ENCODE peak calls at places on chromosomes 2 and 18, in seven cellular contexts. One of them, this sample, is unnamed.

GRCh38 chr2:188078544-188078943 is 213.1 kb upstream of the GULP1 start:
- DNase-seq in cerebellum: no peak
- DNase-seq in hepatocyte: no peak
- DNase-seq in astrocyte of the hippocampus: peak; percentile 47
- DNase-seq in CD8-positive, alpha-beta T cell: no peak
- DNase-seq in fibroblast of the conjunctiva: no peak
- DNase-seq in NCI-H748 treated with DMSO at 0.1 percent for 48 hours: no peak
- DNase-seq in this sample: no peak

GRCh38 chr2:112259509-112260294 is 4.9 kb upstream of the ZC3H8 start:
- DNase-seq in cerebellum: peak; percentile 60
- DNase-seq in hepatocyte: peak; percentile 82
- DNase-seq in astrocyte of the hippocampus: peak; percentile 85
- DNase-seq in CD8-positive, alpha-beta T cell: peak; percentile 72
- DNase-seq in fibroblast of the conjunctiva: peak; percentile 66
- DNase-seq in NCI-H748 treated with DMSO at 0.1 percent for 48 hours: peak; percentile 23
- DNase-seq in this sample: peak; percentile 74

GRCh38 chr18:22169889-22170420 is 566 bp downstream of the GATA6 start:
- DNase-seq in cerebellum: no peak
- DNase-seq in hepatocyte: no peak
- DNase-seq in astrocyte of the hippocampus: no peak
- DNase-seq in CD8-positive, alpha-beta T cell: no peak
- DNase-seq in fibroblast of the conjunctiva: no peak
- DNase-seq in NCI-H748 treated with DMSO at 0.1 percent for 48 hours: no peak
- DNase-seq in this sample: no peak

GRCh38 chr18:45517181-45517741 is 98.0 kb upstream of the SLC14A2 start:
- DNase-seq in cerebellum: no peak
- DNase-seq in hepatocyte: no peak
- DNase-seq in astrocyte of the hippocampus: peak; percentile 95
- DNase-seq in CD8-positive, alpha-beta T cell: no peak
- DNase-seq in fibroblast of the conjunctiva: peak; percentile 60
- DNase-seq in NCI-H748 treated with DMSO at 0.1 percent for 48 hours: no peak
- DNase-seq in this sample: no peak

GRCh38 chr2:88521445-88522070 is 69.1 kb upstream of the FOXI3 start:
- DNase-seq in cerebellum: no peak
- DNase-seq in hepatocyte: no peak
- DNase-seq in astrocyte of the hippocampus: peak; percentile 5
- DNase-seq in CD8-positive, alpha-beta T cell: no peak
- DNase-seq in fibroblast of the conjunctiva: no peak
- DNase-seq in NCI-H748 treated with DMSO at 0.1 percent for 48 hours: no peak
- DNase-seq in this sample: no peak

GRCh38 chr18:11146238-11146946 is 3.0 kb downstream of the PIEZO2 start:
- DNase-seq in cerebellum: no peak
- DNase-seq in hepatocyte: no peak
- DNase-seq in astrocyte of the hippocampus: no peak
- DNase-seq in CD8-positive, alpha-beta T cell: no peak
- DNase-seq in fibroblast of the conjunctiva: no peak
- DNase-seq in NCI-H748 treated with DMSO at 0.1 percent for 48 hours: no peak
- DNase-seq in this sample: no peak

GRCh38 chr2:75505012-75505411 is 55.7 kb downstream of the EVA1A start:
- DNase-seq in cerebellum: no peak
- DNase-seq in hepatocyte: no peak
- DNase-seq in astrocyte of the hippocampus: no peak
- DNase-seq in CD8-positive, alpha-beta T cell: no peak
- DNase-seq in fibroblast of the conjunctiva: no peak
- DNase-seq in NCI-H748 treated with DMSO at 0.1 percent for 48 hours: no peak
- DNase-seq in this sample: no peak

GRCh38 chr2:235808366-235808765 is 314.5 kb downstream of the AGAP1 start:
- DNase-seq in cerebellum: no peak
- DNase-seq in hepatocyte: no peak
- DNase-seq in astrocyte of the hippocampus: no peak
- DNase-seq in CD8-positive, alpha-beta T cell: no peak
- DNase-seq in fibroblast of the conjunctiva: no peak
- DNase-seq in NCI-H748 treated with DMSO at 0.1 percent for 48 hours: no peak
- DNase-seq in this sample: no peak

GRCh38 chr2:32064021-32064678 is 794 bp downstream of the SPAST start:
- DNase-seq in cerebellum: peak; percentile 24
- DNase-seq in hepatocyte: peak; percentile 13
- DNase-seq in astrocyte of the hippocampus: no peak
- DNase-seq in CD8-positive, alpha-beta T cell: no peak
- DNase-seq in fibroblast of the conjunctiva: no peak
- DNase-seq in NCI-H748 treated with DMSO at 0.1 percent for 48 hours: peak; percentile 25
- DNase-seq in this sample: no peak

GRCh38 chr2:95376311-95377215 is 25.9 kb upstream of the FAHD2A start:
- DNase-seq in cerebellum: no peak
- DNase-seq in hepatocyte: no peak
- DNase-seq in astrocyte of the hippocampus: no peak
- DNase-seq in CD8-positive, alpha-beta T cell: no peak
- DNase-seq in fibroblast of the conjunctiva: no peak
- DNase-seq in NCI-H748 treated with DMSO at 0.1 percent for 48 hours: no peak
- DNase-seq in this sample: no peak

GRCh38 chr2:165406053-165406628 is 63.4 kb upstream of the CSRNP3 start:
- DNase-seq in cerebellum: no peak
- DNase-seq in hepatocyte: no peak
- DNase-seq in astrocyte of the hippocampus: peak; percentile 27
- DNase-seq in CD8-positive, alpha-beta T cell: no peak
- DNase-seq in fibroblast of the conjunctiva: no peak
- DNase-seq in NCI-H748 treated with DMSO at 0.1 percent for 48 hours: peak; percentile 31
- DNase-seq in this sample: no peak

GRCh38 chr2:179861027-179861776 is at the start of gene ZNF385B:
- DNase-seq in cerebellum: peak; percentile 60
- DNase-seq in hepatocyte: peak; percentile 49
- DNase-seq in astrocyte of the hippocampus: peak; percentile 61
- DNase-seq in CD8-positive, alpha-beta T cell: no peak
- DNase-seq in fibroblast of the conjunctiva: no peak
- DNase-seq in NCI-H748 treated with DMSO at 0.1 percent for 48 hours: peak; percentile 70
- DNase-seq in this sample: no peak

GRCh38 chr18:21110667-21111350 is 804 bp downstream of the ROCK1 start:
- DNase-seq in cerebellum: peak; percentile 15
- DNase-seq in hepatocyte: peak; percentile 56
- DNase-seq in astrocyte of the hippocampus: peak; percentile 61
- DNase-seq in CD8-positive, alpha-beta T cell: peak; percentile 43
- DNase-seq in fibroblast of the conjunctiva: no peak
- DNase-seq in NCI-H748 treated with DMSO at 0.1 percent for 48 hours: no peak
- DNase-seq in this sample: no peak

GRCh38 chr2:224951723-224952481 is 90.4 kb downstream of the DOCK10 start:
- DNase-seq in cerebellum: no peak
- DNase-seq in hepatocyte: no peak
- DNase-seq in astrocyte of the hippocampus: no peak
- DNase-seq in CD8-positive, alpha-beta T cell: no peak
- DNase-seq in fibroblast of the conjunctiva: no peak
- DNase-seq in NCI-H748 treated with DMSO at 0.1 percent for 48 hours: no peak
- DNase-seq in this sample: no peak

GRCh38 chr2:157055660-157056199 is 201.8 kb upstream of the GALNT5 start:
- DNase-seq in cerebellum: peak; percentile 23
- DNase-seq in hepatocyte: peak; percentile 46
- DNase-seq in astrocyte of the hippocampus: peak; percentile 33
- DNase-seq in CD8-positive, alpha-beta T cell: no peak
- DNase-seq in fibroblast of the conjunctiva: peak; percentile 29
- DNase-seq in NCI-H748 treated with DMSO at 0.1 percent for 48 hours: peak; percentile 30
- DNase-seq in this sample: peak; percentile 32

GRCh38 chr18:45687617-45688016 is 36.4 kb upstream of the SLC14A1 start:
- DNase-seq in cerebellum: no peak
- DNase-seq in hepatocyte: no peak
- DNase-seq in astrocyte of the hippocampus: no peak
- DNase-seq in CD8-positive, alpha-beta T cell: peak; percentile 16
- DNase-seq in fibroblast of the conjunctiva: no peak
- DNase-seq in NCI-H748 treated with DMSO at 0.1 percent for 48 hours: no peak
- DNase-seq in this sample: no peak

GRCh38 chr2:179536185-179536584 is 271.6 kb upstream of the SESTD1 start:
- DNase-seq in cerebellum: no peak
- DNase-seq in hepatocyte: no peak
- DNase-seq in astrocyte of the hippocampus: no peak
- DNase-seq in CD8-positive, alpha-beta T cell: no peak
- DNase-seq in fibroblast of the conjunctiva: no peak
- DNase-seq in NCI-H748 treated with DMSO at 0.1 percent for 48 hours: no peak
- DNase-seq in this sample: no peak

GRCh38 chr2:164937864-164938401 is 17.4 kb downstream of the SLC38A11 start:
- DNase-seq in cerebellum: no peak
- DNase-seq in hepatocyte: peak; percentile 8
- DNase-seq in astrocyte of the hippocampus: no peak
- DNase-seq in CD8-positive, alpha-beta T cell: no peak
- DNase-seq in fibroblast of the conjunctiva: no peak
- DNase-seq in NCI-H748 treated with DMSO at 0.1 percent for 48 hours: no peak
- DNase-seq in this sample: no peak

GRCh38 chr18:10739152-10739551 is 213.3 kb downstream of the NAPG start:
- DNase-seq in cerebellum: no peak
- DNase-seq in hepatocyte: no peak
- DNase-seq in astrocyte of the hippocampus: no peak
- DNase-seq in CD8-positive, alpha-beta T cell: no peak
- DNase-seq in fibroblast of the conjunctiva: peak; percentile 8
- DNase-seq in NCI-H748 treated with DMSO at 0.1 percent for 48 hours: no peak
- DNase-seq in this sample: peak; percentile 84

GRCh38 chr2:189601043-189601442 is 20.5 kb upstream of the SLC40A1 start:
- DNase-seq in cerebellum: no peak
- DNase-seq in hepatocyte: no peak
- DNase-seq in astrocyte of the hippocampus: peak; percentile 29
- DNase-seq in CD8-positive, alpha-beta T cell: no peak
- DNase-seq in fibroblast of the conjunctiva: no peak
- DNase-seq in NCI-H748 treated with DMSO at 0.1 percent for 48 hours: no peak
- DNase-seq in this sample: no peak

GRCh38 chr18:7877609-7878008 is 310.5 kb downstream of the PTPRM start:
- DNase-seq in cerebellum: no peak
- DNase-seq in hepatocyte: peak; percentile 19
- DNase-seq in astrocyte of the hippocampus: no peak
- DNase-seq in CD8-positive, alpha-beta T cell: no peak
- DNase-seq in fibroblast of the conjunctiva: no peak
- DNase-seq in NCI-H748 treated with DMSO at 0.1 percent for 48 hours: no peak
- DNase-seq in this sample: no peak

GRCh38 chr2:209307161-209308001 is 116.5 kb upstream of the MAP2 start:
- DNase-seq in cerebellum: no peak
- DNase-seq in hepatocyte: no peak
- DNase-seq in astrocyte of the hippocampus: no peak
- DNase-seq in CD8-positive, alpha-beta T cell: no peak
- DNase-seq in fibroblast of the conjunctiva: no peak
- DNase-seq in NCI-H748 treated with DMSO at 0.1 percent for 48 hours: no peak
- DNase-seq in this sample: no peak

GRCh38 chr2:78541451-78542267 is 483.8 kb upstream of the REG3G start:
- DNase-seq in cerebellum: no peak
- DNase-seq in hepatocyte: no peak
- DNase-seq in astrocyte of the hippocampus: no peak
- DNase-seq in CD8-positive, alpha-beta T cell: no peak
- DNase-seq in fibroblast of the conjunctiva: no peak
- DNase-seq in NCI-H748 treated with DMSO at 0.1 percent for 48 hours: peak; percentile 74
- DNase-seq in this sample: no peak

GRCh38 chr2:136670-137069 is 90.4 kb upstream of the FAM110C start:
- DNase-seq in cerebellum: no peak
- DNase-seq in hepatocyte: no peak
- DNase-seq in astrocyte of the hippocampus: no peak
- DNase-seq in CD8-positive, alpha-beta T cell: no peak
- DNase-seq in fibroblast of the conjunctiva: no peak
- DNase-seq in NCI-H748 treated with DMSO at 0.1 percent for 48 hours: no peak
- DNase-seq in this sample: no peak

GRCh38 chr2:196977491-196977890 is 51.0 kb upstream of the PGAP1 start:
- DNase-seq in cerebellum: no peak
- DNase-seq in hepatocyte: no peak
- DNase-seq in astrocyte of the hippocampus: no peak
- DNase-seq in CD8-positive, alpha-beta T cell: no peak
- DNase-seq in fibroblast of the conjunctiva: no peak
- DNase-seq in NCI-H748 treated with DMSO at 0.1 percent for 48 hours: no peak
- DNase-seq in this sample: no peak

GRCh38 chr2:27730249-27730648 is 41.3 kb upstream of the MRPL33 start:
- DNase-seq in cerebellum: no peak
- DNase-seq in hepatocyte: no peak
- DNase-seq in astrocyte of the hippocampus: no peak
- DNase-seq in CD8-positive, alpha-beta T cell: no peak
- DNase-seq in fibroblast of the conjunctiva: no peak
- DNase-seq in NCI-H748 treated with DMSO at 0.1 percent for 48 hours: no peak
- DNase-seq in this sample: no peak

GRCh38 chr18:26722582-26722931 is 142.9 kb downstream of the AQP4 start:
- DNase-seq in cerebellum: no peak
- DNase-seq in hepatocyte: no peak
- DNase-seq in astrocyte of the hippocampus: no peak
- DNase-seq in CD8-positive, alpha-beta T cell: no peak
- DNase-seq in fibroblast of the conjunctiva: no peak
- DNase-seq in NCI-H748 treated with DMSO at 0.1 percent for 48 hours: no peak
- DNase-seq in this sample: no peak

GRCh38 chr2:241081643-241082337 is 20.3 kb downstream of the MTERF4 start:
- DNase-seq in cerebellum: no peak
- DNase-seq in hepatocyte: no peak
- DNase-seq in astrocyte of the hippocampus: no peak
- DNase-seq in CD8-positive, alpha-beta T cell: no peak
- DNase-seq in fibroblast of the conjunctiva: no peak
- DNase-seq in NCI-H748 treated with DMSO at 0.1 percent for 48 hours: no peak
- DNase-seq in this sample: no peak

GRCh38 chr2:37398990-37399389 is 54.6 kb downstream of the QPCT start:
- DNase-seq in cerebellum: no peak
- DNase-seq in hepatocyte: no peak
- DNase-seq in astrocyte of the hippocampus: no peak
- DNase-seq in CD8-positive, alpha-beta T cell: no peak
- DNase-seq in fibroblast of the conjunctiva: no peak
- DNase-seq in NCI-H748 treated with DMSO at 0.1 percent for 48 hours: no peak
- DNase-seq in this sample: no peak

GRCh38 chr2:235421618-235422017 is 72.2 kb upstream of the AGAP1 start:
- DNase-seq in cerebellum: no peak
- DNase-seq in hepatocyte: no peak
- DNase-seq in astrocyte of the hippocampus: no peak
- DNase-seq in CD8-positive, alpha-beta T cell: no peak
- DNase-seq in fibroblast of the conjunctiva: no peak
- DNase-seq in NCI-H748 treated with DMSO at 0.1 percent for 48 hours: no peak
- DNase-seq in this sample: no peak

GRCh38 chr2:152548996-152549395 is 168.3 kb downstream of the PRPF40A start:
- DNase-seq in cerebellum: no peak
- DNase-seq in hepatocyte: no peak
- DNase-seq in astrocyte of the hippocampus: peak; percentile 48
- DNase-seq in CD8-positive, alpha-beta T cell: no peak
- DNase-seq in fibroblast of the conjunctiva: no peak
- DNase-seq in NCI-H748 treated with DMSO at 0.1 percent for 48 hours: no peak
- DNase-seq in this sample: no peak

GRCh38 chr2:206670531-206671319 is 28.4 kb downstream of the FAM237A start:
- DNase-seq in cerebellum: no peak
- DNase-seq in hepatocyte: no peak
- DNase-seq in astrocyte of the hippocampus: no peak
- DNase-seq in CD8-positive, alpha-beta T cell: no peak
- DNase-seq in fibroblast of the conjunctiva: no peak
- DNase-seq in NCI-H748 treated with DMSO at 0.1 percent for 48 hours: no peak
- DNase-seq in this sample: no peak

GRCh38 chr18:8868276-8868675 is 162.9 kb downstream of the MTCL1 start:
- DNase-seq in cerebellum: no peak
- DNase-seq in hepatocyte: no peak
- DNase-seq in astrocyte of the hippocampus: no peak
- DNase-seq in CD8-positive, alpha-beta T cell: no peak
- DNase-seq in fibroblast of the conjunctiva: no peak
- DNase-seq in NCI-H748 treated with DMSO at 0.1 percent for 48 hours: no peak
- DNase-seq in this sample: no peak

GRCh38 chr2:168751104-168751768 is 51.2 kb upstream of the NOSTRIN start:
- DNase-seq in cerebellum: no peak
- DNase-seq in hepatocyte: no peak
- DNase-seq in astrocyte of the hippocampus: no peak
- DNase-seq in CD8-positive, alpha-beta T cell: no peak
- DNase-seq in fibroblast of the conjunctiva: no peak
- DNase-seq in NCI-H748 treated with DMSO at 0.1 percent for 48 hours: no peak
- DNase-seq in this sample: no peak

GRCh38 chr2:237471457-237472186 is 15.4 kb upstream of the MLPH start:
- DNase-seq in cerebellum: no peak
- DNase-seq in hepatocyte: peak; percentile 68
- DNase-seq in astrocyte of the hippocampus: peak; percentile 73
- DNase-seq in CD8-positive, alpha-beta T cell: no peak
- DNase-seq in fibroblast of the conjunctiva: no peak
- DNase-seq in NCI-H748 treated with DMSO at 0.1 percent for 48 hours: no peak
- DNase-seq in this sample: no peak

GRCh38 chr2:11122380-11122779 is 32.9 kb upstream of the SLC66A3 start:
- DNase-seq in cerebellum: no peak
- DNase-seq in hepatocyte: no peak
- DNase-seq in astrocyte of the hippocampus: no peak
- DNase-seq in CD8-positive, alpha-beta T cell: no peak
- DNase-seq in fibroblast of the conjunctiva: no peak
- DNase-seq in NCI-H748 treated with DMSO at 0.1 percent for 48 hours: no peak
- DNase-seq in this sample: no peak

GRCh38 chr18:22253676-22254075 is 84.3 kb downstream of the GATA6 start:
- DNase-seq in cerebellum: no peak
- DNase-seq in hepatocyte: no peak
- DNase-seq in astrocyte of the hippocampus: no peak
- DNase-seq in CD8-positive, alpha-beta T cell: no peak
- DNase-seq in fibroblast of the conjunctiva: no peak
- DNase-seq in NCI-H748 treated with DMSO at 0.1 percent for 48 hours: no peak
- DNase-seq in this sample: no peak

This sample was measured in SK-N-MC.